ENCODE peak calls at places on chromosome 9, in four cellular contexts. L is lower lobe of right lung, U is GM12878, O is GM23338. P is an unnamed sample.

GRCh38 chr9:113593682-113594281 is 130.3 kb downstream of the RGS3 start:
- DNase-seq in U (no peak), L (peak), O (peak), P (peak)

GRCh38 chr9:89755835-89756234 is 151.0 kb downstream of the GADD45G start:
- DNase-seq in U (no peak), L (no peak), O (no peak), P (no peak)

GRCh38 chr9:122016789-122017188 is 76.3 kb downstream of the TTLL11 start:
- DNase-seq in O (peak), U (no peak), L (no peak), P (no peak)

GRCh38 chr9:70261131-70261870 is 2.5 kb downstream of the SMC5 start:
- DNase-seq in O (no peak), U (no peak), L (no peak), P (no peak)

GRCh38 chr9:119768266-119768665 is 399.0 kb upstream of the BRINP1 start:
- DNase-seq in O (no peak), U (no peak), L (no peak), P (no peak)

GRCh38 chr9:95025213-95026170 is 292.0 kb downstream of the FANCC start:
- DNase-seq in L (peak), O (no peak), U (no peak), P (peak)

GRCh38 chr9:70421020-70421271 is 6.5 kb upstream of the KLF9 start:
- DNase-seq in O (no peak), L (no peak), U (no peak), P (no peak)

GRCh38 chr9:98795970-98796363 is 388 bp downstream of the ANKS6 start:
- DNase-seq in U (no peak), O (peak), L (no peak), P (peak)

GRCh38 chr9:99954841-99955240 is 48.4 kb downstream of the STX17 start:
- DNase-seq in L (no peak), O (no peak), U (peak), P (no peak)

GRCh38 chr9:116421006-116421538 is 266.0 kb upstream of the TRIM32 start:
- DNase-seq in U (no peak), L (no peak), O (no peak), P (no peak)

GRCh38 chr9:120402741-120403542 is 177.0 kb downstream of the CDK5RAP2 start:
- DNase-seq in U (no peak), L (no peak), O (no peak), P (no peak)

GRCh38 chr9:95087659-95088242 is 229.8 kb downstream of the FANCC start:
- DNase-seq in L (peak), O (peak), U (no peak), P (peak)

GRCh38 chr9:108050894-108051293 is 561.3 kb upstream of the KLF4 start:
- DNase-seq in L (no peak), O (no peak), U (no peak), P (no peak)

GRCh38 chr9:128505414-128505765 is 871 bp downstream of the GLE1 start:
- DNase-seq in U (no peak), L (no peak), O (no peak), P (no peak)

GRCh38 chr9:71004196-71004595 is 117.2 kb downstream of the TRPM3 start:
- DNase-seq in L (no peak), U (no peak), O (no peak), P (no peak)

GRCh38 chr9:70534471-70534870 is 120.0 kb upstream of the KLF9 start:
- DNase-seq in O (no peak), L (no peak), U (no peak), P (no peak)

GRCh38 chr9:105484226-105484625 is 36.4 kb downstream of the FSD1L start:
- DNase-seq in L (no peak), O (no peak), U (no peak), P (no peak)

GRCh38 chr9:89387970-89388867 is 69.9 kb downstream of the SECISBP2 start:
- DNase-seq in U (no peak), O (no peak), L (peak), P (no peak)

GRCh38 chr9:75039006-75039405 is 10.9 kb upstream of the CARNMT1 start:
- DNase-seq in L (no peak), O (no peak), U (no peak), P (no peak)

GRCh38 chr9:2765250-2765880 is 48.1 kb downstream of the KCNV2 start:
- DNase-seq in L (no peak), O (peak), U (no peak), P (no peak)

GRCh38 chr9:98607787-98608186 is 100.9 kb downstream of the GABBR2 start:
- DNase-seq in L (no peak), U (no peak), O (no peak), P (no peak)

GRCh38 chr9:23621924-23622323 is 204.1 kb downstream of the ELAVL2 start:
- DNase-seq in O (no peak), L (no peak), U (no peak), P (no peak)

GRCh38 chr9:93593144-93593655 is 16.8 kb downstream of the PHF2 start:
- DNase-seq in L (no peak), O (no peak), U (no peak), P (no peak)

DNA sequence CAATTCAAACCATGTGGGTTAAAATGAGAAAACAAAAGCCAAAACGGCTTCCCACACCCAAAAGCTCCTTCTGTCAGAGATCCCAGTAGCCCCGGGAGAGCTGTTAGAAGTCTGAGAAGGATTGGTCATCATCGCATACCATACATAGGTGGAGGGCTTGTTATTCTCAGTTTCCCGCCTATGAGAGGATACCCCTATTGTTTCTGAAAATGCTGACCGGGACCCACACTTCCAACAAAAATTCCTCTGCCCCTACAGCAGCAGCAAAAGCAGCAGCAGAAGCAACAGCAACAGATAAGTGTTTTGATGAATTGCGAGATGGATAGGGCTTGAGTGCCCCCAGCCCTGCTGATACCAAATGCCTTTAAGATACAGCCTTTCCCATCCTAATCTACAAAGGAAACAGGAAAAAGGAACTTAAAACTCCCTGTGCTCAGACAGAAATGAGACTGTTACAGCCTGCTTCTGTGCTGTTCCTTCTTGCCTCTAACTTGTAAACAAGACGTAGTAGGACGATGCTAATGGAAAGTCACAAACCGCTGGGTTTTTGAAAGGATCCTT is at the start of gene TEK:
- DNase-seq in U (no peak), O (peak), L (no peak), P (no peak)
- H3K4me3 ChIP-seq in U (no peak), O (peak), L (peak), P (no peak)

GRCh38 chr9:131404987-131405386 is 11.1 kb downstream of the PRRC2B start:
- DNase-seq in O (no peak), L (no peak), U (no peak), P (no peak)

GRCh38 chr9:131402073-131402472 is 8.2 kb downstream of the PRRC2B start:
- DNase-seq in L (no peak), O (no peak), U (no peak), P (no peak)

GRCh38 chr9:131404581-131404980 is 10.7 kb downstream of the PRRC2B start:
- DNase-seq in L (no peak), U (no peak), O (no peak), P (no peak)

GRCh38 chr9:131403493-131403773 is 9.5 kb downstream of the PRRC2B start:
- DNase-seq in L (no peak), O (no peak), U (no peak), P (no peak)

DNA sequence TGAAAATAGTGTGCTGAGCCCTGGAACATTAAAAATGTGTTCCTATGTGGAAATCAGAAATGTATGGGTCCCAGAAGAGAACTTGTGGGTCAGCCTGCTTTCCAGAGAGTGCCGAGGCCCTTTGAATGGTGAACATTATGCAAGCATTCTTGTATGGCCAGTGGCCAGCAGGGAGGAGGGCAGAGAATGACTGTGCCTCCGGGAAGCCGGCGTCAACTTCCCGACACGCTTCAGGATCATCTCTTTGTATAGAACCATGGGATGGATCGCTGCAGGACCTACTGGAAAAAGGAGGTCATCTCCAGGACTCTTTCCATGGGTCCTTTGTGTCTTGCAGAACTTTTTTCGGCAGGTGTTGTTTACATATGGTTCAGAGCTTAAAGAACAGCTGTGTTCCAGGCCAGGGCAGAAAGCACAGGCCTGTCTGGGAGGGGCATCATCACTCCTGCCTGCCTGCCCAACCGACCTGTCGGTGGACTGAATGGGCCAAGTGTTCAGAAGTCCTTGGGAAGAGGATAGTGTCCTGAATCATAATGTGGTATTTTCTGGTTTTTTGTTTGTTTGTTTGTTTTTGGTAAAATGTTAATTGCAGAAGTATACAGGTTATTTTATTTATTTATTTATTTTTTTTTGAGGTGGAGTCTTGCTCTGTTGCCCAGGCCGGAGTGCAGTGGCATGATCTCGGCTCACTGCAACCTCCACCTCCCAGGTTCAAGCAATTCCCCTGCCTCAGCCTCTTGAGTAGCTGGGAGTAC is 9.0 kb downstream of the PRRC2B start:
- DNase-seq in L (peak), O (no peak), U (no peak), P (peak)
- H3K4me3 ChIP-seq in L (peak), O (peak), U (no peak), P (no peak)

GRCh38 chr9:127353882-127354281 is 43.1 kb upstream of the SLC2A8 start:
- DNase-seq in L (no peak), U (no peak), O (peak), P (no peak)
- H3K4me3 ChIP-seq in L (no peak), U (no peak), O (no peak), P (no peak)

GRCh38 chr9:35028341-35028740 is 38.8 kb downstream of the DNAJB5 start:
- DNase-seq in L (no peak), U (no peak), O (no peak), P (no peak)
- H3K4me3 ChIP-seq in L (no peak), U (no peak), O (peak), P (no peak)

DNA sequence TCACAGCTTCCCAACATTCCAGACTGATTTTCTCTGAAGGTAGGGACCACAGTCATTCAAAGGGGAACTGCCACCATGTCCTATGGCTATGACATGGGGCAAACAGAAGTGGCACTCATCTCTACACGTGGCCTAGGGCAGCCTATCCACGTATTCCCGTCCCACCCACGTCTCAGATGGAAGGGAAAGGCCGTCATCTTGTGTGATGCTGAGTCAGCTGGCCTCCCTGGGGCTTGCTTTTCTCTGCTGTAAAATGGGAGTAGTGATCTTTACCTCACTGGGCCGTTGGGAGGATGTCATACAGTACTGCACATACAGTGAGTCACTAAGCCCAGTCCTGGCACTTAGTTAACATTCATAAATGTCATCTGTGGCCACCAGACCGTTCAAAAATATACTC is 72.3 kb downstream of the RAPGEF1 start:
- DNase-seq in U (no peak), O (no peak), L (peak), P (no peak)
- H3K4me3 ChIP-seq in U (peak), O (no peak), L (no peak), P (no peak)